ENCODE peak calls at places on chromosomes 1 and 21, in eight cellular contexts. M is T-helper 1 cell; I is NAMALWA; S is kidney glomerular epithelial cell; A is stimulated activated CD8-positive, alpha-beta memory T cell treated with anti-CD3 and anti-CD28 coated beads, Interleukin-4, amount 100 ng/mL, for 24 hours; U is pons; Y is SHP77 treated with DMSO at 0.1 percent for 48 hours; C is T-helper 2 cell. E is an unnamed sample.

GRCh38 chr21:44533891-44534627 is 5.9 kb downstream of the KRTAP10-1 start:
- DNase-seq in M (no peak), I (peak), S (no peak), A (no peak), U (no peak), Y (no peak), C (no peak), E (no peak)

GRCh38 chr21:27590271-27590670 is 623.4 kb upstream of the ADAMTS5 start:
- DNase-seq in M (no peak), I (no peak), S (no peak), A (no peak), U (no peak), Y (no peak), C (no peak), E (no peak)

GRCh38 chr1:24318988-24319863 is at the start of gene GRHL3:
- DNase-seq in M (peak), I (no peak), S (peak), A (no peak), U (no peak), Y (no peak), C (no peak), E (no peak)

GRCh38 chr1:109213824-109214693 is at the start of gene SARS1:
- DNase-seq in M (peak), I (peak), S (peak), A (peak), U (peak), Y (peak), C (peak), E (peak)

GRCh38 chr1:12511516-12512468 is 106.2 kb downstream of the DHRS3 start:
- DNase-seq in M (no peak), I (no peak), S (no peak), A (no peak), U (no peak), Y (no peak), C (no peak), E (no peak)

GRCh38 chr21:35113064-35113463 is 64.0 kb upstream of the RUNX1 start:
- DNase-seq in M (no peak), I (no peak), S (no peak), A (no peak), U (no peak), Y (no peak), C (no peak), E (no peak)

GRCh38 chr1:93177991-93178390 is 2.2 kb downstream of the TMED5 start:
- DNase-seq in M (no peak), I (no peak), S (peak), A (no peak), U (no peak), Y (no peak), C (no peak), E (no peak)

GRCh38 chr1:205938682-205939081 is 4.6 kb downstream of the SLC26A9 start:
- DNase-seq in M (no peak), I (no peak), S (no peak), A (no peak), U (no peak), Y (no peak), C (no peak), E (no peak)

GRCh38 chr1:246622035-246622652 is 55.9 kb downstream of the CNST start:
- DNase-seq in M (no peak), I (no peak), S (no peak), A (no peak), U (no peak), Y (no peak), C (no peak), E (no peak)

GRCh38 chr1:158354255-158354654 is 561 bp downstream of the CD1E start:
- DNase-seq in M (no peak), I (no peak), S (no peak), A (no peak), U (no peak), Y (no peak), C (no peak), E (no peak)

GRCh38 chr21:33855190-33855589 is 60.4 kb downstream of the ATP5PO start:
- DNase-seq in M (no peak), I (peak), S (no peak), A (no peak), U (no peak), Y (no peak), C (no peak), E (no peak)

GRCh38 chr1:56065729-56066128 is 513.6 kb downstream of the PLPP3 start:
- DNase-seq in M (no peak), I (no peak), S (peak), A (no peak), U (no peak), Y (no peak), C (no peak), E (no peak)

GRCh38 chr1:109513110-109513702 is 3.7 kb upstream of the AMIGO1 start:
- DNase-seq in M (no peak), I (no peak), S (no peak), A (no peak), U (no peak), Y (no peak), C (no peak), E (no peak)

GRCh38 chr1:212950243-212951057 is at the start of gene VASH2:
- DNase-seq in M (peak), I (peak), S (peak), A (peak), U (peak), Y (peak), C (peak), E (peak)

GRCh38 chr21:41767606-41768370 is 936 bp upstream of the RIPK4 start:
- DNase-seq in M (no peak), I (no peak), S (peak), A (no peak), U (no peak), Y (no peak), C (no peak), E (no peak)

GRCh38 chr1:32871364-32872188 is 864 bp upstream of the FNDC5 start:
- DNase-seq in M (no peak), I (peak), S (no peak), A (no peak), U (no peak), Y (no peak), C (no peak), E (no peak)

GRCh38 chr1:111920221-111921024 is 69.0 kb downstream of the KCND3 start:
- DNase-seq in M (no peak), I (no peak), S (no peak), A (no peak), U (peak), Y (peak), C (no peak), E (no peak)

GRCh38 chr21:16708431-16708830 is 804.4 kb upstream of the CXADR start:
- DNase-seq in M (no peak), I (no peak), S (no peak), A (no peak), U (no peak), Y (no peak), C (no peak), E (no peak)

GRCh38 chr1:161770250-161770649 is 4.1 kb downstream of the ATF6 start:
- DNase-seq in M (no peak), I (no peak), S (no peak), A (no peak), U (no peak), Y (no peak), C (no peak), E (no peak)

GRCh38 chr1:1629430-1630190 is 2.4 kb upstream of the MMP23B start:
- DNase-seq in M (peak), I (peak), S (no peak), A (peak), U (no peak), Y (no peak), C (no peak), E (peak)

GRCh38 chr1:218587890-218588289 is 242.8 kb downstream of the TGFB2 start:
- DNase-seq in M (no peak), I (no peak), S (no peak), A (no peak), U (no peak), Y (no peak), C (no peak), E (no peak)

GRCh38 chr1:64396817-64397216 is 73.1 kb upstream of the CACHD1 start:
- DNase-seq in M (no peak), I (peak), S (no peak), A (no peak), U (no peak), Y (no peak), C (no peak), E (no peak)

GRCh38 chr1:114154963-114155322 is 1.3 kb upstream of the SYT6 start:
- DNase-seq in M (no peak), I (no peak), S (no peak), A (no peak), U (no peak), Y (no peak), C (no peak), E (no peak)

GRCh38 chr1:175612286-175612685 is 131.1 kb downstream of the TNR start:
- DNase-seq in M (no peak), I (no peak), S (no peak), A (no peak), U (no peak), Y (no peak), C (no peak), E (no peak)

GRCh38 chr1:111756124-111756513 is 418 bp downstream of the DDX20 start:
- DNase-seq in M (no peak), I (no peak), S (no peak), A (no peak), U (no peak), Y (no peak), C (no peak), E (no peak)

GRCh38 chr1:87151500-87152421 is 176.9 kb upstream of the LMO4 start:
- DNase-seq in M (no peak), I (no peak), S (peak), A (peak), U (no peak), Y (no peak), C (no peak), E (no peak)

GRCh38 chr21:41668051-41668541 is 98.8 kb downstream of the RIPK4 start:
- DNase-seq in M (no peak), I (no peak), S (no peak), A (no peak), U (no peak), Y (no peak), C (no peak), E (no peak)

GRCh38 chr1:54518489-54518888 is 29.5 kb upstream of the ACOT11 start:
- DNase-seq in M (no peak), I (no peak), S (no peak), A (no peak), U (no peak), Y (no peak), C (no peak), E (no peak)

GRCh38 chr1:109757936-109758786 is 5.6 kb downstream of the EPS8L3 start:
- DNase-seq in M (no peak), I (no peak), S (no peak), A (no peak), U (no peak), Y (no peak), C (no peak), E (no peak)

GRCh38 chr1:52523376-52523775 is 29.5 kb downstream of the TUT4 start:
- DNase-seq in M (no peak), I (no peak), S (no peak), A (no peak), U (no peak), Y (no peak), C (no peak), E (no peak)

GRCh38 chr1:156584813-156585212 is 5.3 kb downstream of the TTC24 start:
- DNase-seq in M (no peak), I (peak), S (no peak), A (no peak), U (no peak), Y (no peak), C (no peak), E (no peak)

GRCh38 chr1:60809204-60809985 is 273.0 kb upstream of the NFIA start:
- DNase-seq in M (no peak), I (no peak), S (no peak), A (no peak), U (no peak), Y (no peak), C (no peak), E (no peak)